ENCODE peak calls at places on chromosome 9, in six cellular contexts. G is H1, P is GM12878, D is GM12891, N is K562, H is HepG2. I is an unnamed sample.

GRCh38 chr9:129451669-129452068 is 169.2 kb downstream of the C9orf50 start:
- DNase-seq in N (no peak), H (no peak), G (no peak), P (no peak), D (no peak), I (no peak)

GRCh38 chr9:134268308-134268724 is 57.9 kb upstream of the RXRA start:
- DNase-seq in H (peak), N (no peak), G (no peak), D (peak), P (peak), I (peak)

GRCh38 chr9:114417511-114417910 is 29.7 kb upstream of the AKNA start:
- DNase-seq in H (no peak), N (no peak), G (no peak), D (no peak), P (no peak), I (no peak)

GRCh38 chr9:13717356-13718057 is 438.0 kb upstream of the MPDZ start:
- DNase-seq in P (no peak), G (no peak), N (no peak), D (no peak), H (no peak), I (no peak)

GRCh38 chr9:25716220-25716872 is 38.1 kb upstream of the TUSC1 start:
- DNase-seq in P (no peak), N (no peak), H (peak), G (peak), D (no peak), I (no peak)

GRCh38 chr9:12790026-12790425 is 15.2 kb downstream of the LURAP1L start:
- DNase-seq in N (no peak), H (no peak), D (no peak), P (no peak), G (no peak), I (no peak)

GRCh38 chr9:93161801-93162635 is 21.9 kb upstream of the WNK2 start:
- DNase-seq in G (no peak), H (no peak), D (no peak), N (no peak), P (no peak), I (no peak)

GRCh38 chr9:112112519-112112918 is 62.6 kb downstream of the SUSD1 start:
- DNase-seq in D (no peak), H (no peak), G (no peak), P (no peak), N (no peak), I (no peak)

GRCh38 chr9:114738581-114739316 is 56.8 kb upstream of the TEX48 start:
- DNase-seq in P (peak), D (peak), G (peak), N (peak), H (peak), I (peak)

GRCh38 chr9:105191508-105192118 is 52.8 kb upstream of the SLC44A1 start:
- DNase-seq in H (peak), N (no peak), G (no peak), P (peak), D (no peak), I (no peak)
- TF ChIP-seq POLR2AphosphoS5 in H (no peak), N (no peak), G (no peak), P (no peak), D (no peak), I (no peak)

DNA sequence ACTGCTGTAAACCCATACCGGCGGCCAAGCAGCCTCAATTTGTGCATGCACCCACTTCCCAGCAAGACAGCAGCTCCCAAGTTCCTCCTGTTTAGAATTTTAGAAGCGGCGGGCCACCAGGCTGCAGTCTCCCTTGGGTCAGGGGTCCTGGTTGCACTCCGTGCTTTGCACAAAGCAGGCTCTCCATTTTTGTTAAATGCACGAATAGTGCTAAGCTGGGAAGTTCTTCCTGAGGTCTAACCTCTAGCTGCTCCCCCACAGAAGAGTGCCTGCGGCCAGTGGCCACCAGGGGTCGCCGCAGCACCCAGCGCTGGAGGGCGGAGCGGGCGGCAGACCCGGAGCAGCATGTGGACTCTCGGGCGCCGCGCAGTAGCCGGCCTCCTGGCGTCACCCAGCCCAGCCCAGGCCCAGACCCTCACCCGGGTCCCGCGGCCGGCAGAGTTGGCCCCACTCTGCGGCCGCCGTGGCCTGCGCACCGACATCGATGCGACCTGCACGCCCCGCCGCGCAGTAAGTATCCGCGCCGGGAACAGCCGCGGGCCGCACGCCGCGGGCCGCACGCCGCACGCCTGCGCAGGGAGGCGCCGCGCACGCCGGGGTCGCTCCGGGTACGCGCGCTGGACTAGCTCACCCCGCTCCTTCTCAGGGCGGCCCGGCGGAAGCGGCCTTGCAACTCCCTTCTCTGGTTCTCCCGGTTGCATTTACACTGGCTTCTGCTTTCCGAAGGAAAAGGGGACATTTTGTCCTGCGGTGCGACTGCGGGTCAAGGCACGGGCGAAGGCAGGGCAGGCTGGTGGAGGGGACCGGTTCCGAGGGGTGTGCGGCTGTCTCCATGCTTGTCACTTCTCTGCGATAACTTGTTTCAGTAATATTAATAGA is at the start of gene FXN:
- DNase-seq in H (peak), D (peak), P (peak), G (peak), N (peak), I (peak)
- TF ChIP-seq POLR2A in H (peak), D (peak), P (peak), G (peak), N (peak), I (peak)

GRCh38 chr9:98974994-98975712 is 31.4 kb downstream of the COL15A1 start:
- DNase-seq in N (peak), D (peak), P (no peak), H (peak), G (peak), I (peak)
- TF ChIP-seq TAF1 in N (no peak), D (no peak), P (no peak), H (no peak), G (no peak), I (no peak)

GRCh38 chr9:27520986-27521385 is 3.1 kb upstream of the IFNK start:
- DNase-seq in G (no peak), D (no peak), P (no peak), H (no peak), N (no peak), I (no peak)

GRCh38 chr9:27518809-27519208 is 5.3 kb upstream of the IFNK start:
- DNase-seq in D (no peak), N (no peak), G (no peak), P (no peak), H (no peak), I (no peak)

GRCh38 chr9:27524236-27524635 is at the start of gene IFNK:
- DNase-seq in G (no peak), N (no peak), D (no peak), P (no peak), H (no peak), I (no peak)

GRCh38 chr9:27519466-27520465 is 4.3 kb upstream of the IFNK start:
- DNase-seq in H (no peak), P (no peak), N (no peak), D (no peak), G (no peak), I (no peak)

DNA sequence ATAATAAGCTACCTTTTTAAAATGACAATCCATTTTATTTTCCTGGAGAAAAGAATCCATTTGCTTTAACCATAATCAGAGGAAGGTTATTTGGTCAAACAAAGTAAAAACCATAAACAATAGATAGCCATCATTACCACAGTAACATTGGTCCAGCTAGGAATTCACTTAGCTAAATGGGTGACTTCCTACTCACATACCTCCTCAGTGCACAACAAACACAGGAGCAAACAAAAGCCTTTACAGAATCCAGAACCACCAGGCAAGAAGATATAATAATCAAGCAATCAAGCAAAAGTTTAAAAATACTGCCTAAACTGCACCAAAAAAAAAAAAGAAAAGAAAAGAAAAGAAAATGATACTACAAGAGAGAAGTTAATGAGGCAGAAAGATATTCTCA is 949 bp upstream of the IFNK start:
- DNase-seq in D (no peak), H (no peak), N (no peak), G (no peak), P (no peak), I (no peak)
- TF ChIP-seq POLR2AphosphoS5 in D (no peak), H (no peak), N (no peak), G (no peak), P (no peak), I (no peak)